ENCODE peak calls at places on chromosomes 13 and 19, in ten cellular contexts. X, P, W, M, Q, T, H, Y, N and J are unnamed samples.

GRCh38 chr19:32976223-32976805 is 4.3 kb downstream of the FAAP24 start:
- DNase-seq in Y (peak; percentile 62), X (peak; percentile 87), H (peak; percentile 80), T (peak; percentile 64), W (peak; percentile 84), P (peak; percentile 81), M (peak; percentile 37), Q (peak; percentile 48), N (peak; percentile 69), J (peak; percentile 70)

GRCh38 chr13:31081316-31081715 is 80.4 kb downstream of the HSPH1 start:
- DNase-seq in H (no peak), M (no peak), Q (no peak), Y (no peak), T (no peak), P (no peak), N (no peak), W (no peak), X (no peak), J (no peak)

GRCh38 chr13:40031031-40031430 is 375.6 kb downstream of the COG6 start:
- DNase-seq in Y (peak; percentile 16), M (peak; percentile 28), Q (no peak), H (peak; percentile 84), P (peak; percentile 91), T (peak; percentile 24), W (no peak), N (no peak), X (no peak), J (no peak)

GRCh38 chr13:59671853-59672252 is 491.9 kb downstream of the DIAPH3 start:
- DNase-seq in P (no peak), Q (no peak), W (no peak), M (no peak), X (no peak), T (no peak), Y (no peak), H (peak; percentile 22), N (no peak), J (no peak)

GRCh38 chr19:46919324-46919723 is 58.5 kb downstream of the ARHGAP35 start:
- DNase-seq in Y (peak; percentile 75), W (peak; percentile 47), X (no peak), Q (no peak), P (peak; percentile 39), H (no peak), T (no peak), M (no peak), N (no peak), J (peak; percentile 53)

GRCh38 chr13:67048084-67048792 is 181.9 kb downstream of the PCDH9 start:
- DNase-seq in P (peak; percentile 94), W (no peak), M (peak; percentile 27), Q (no peak), Y (peak; percentile 93), T (no peak), H (peak; percentile 96), X (peak; percentile 16), N (no peak), J (no peak)

GRCh38 chr19:21423057-21424041 is 26.4 kb downstream of the ZNF493 start:
- DNase-seq in T (no peak), Q (no peak), Y (no peak), H (no peak), X (no peak), N (no peak), W (no peak), M (no peak), P (no peak), J (no peak)

GRCh38 chr19:12647490-12648071 is 19.0 kb downstream of the MAN2B1 start:
- DNase-seq in Y (no peak), P (peak; percentile 51), T (peak; percentile 78), H (peak; percentile 40), X (peak; percentile 92), Q (no peak), N (no peak), M (no peak), W (no peak), J (no peak)

GRCh38 chr19:6586726-6587092 is 4.2 kb downstream of the CD70 start:
- DNase-seq in N (no peak), Y (no peak), P (no peak), H (no peak), T (no peak), W (no peak), Q (no peak), X (no peak), M (no peak), J (no peak)

GRCh38 chr13:99218545-99218944 is 17.9 kb downstream of the UBAC2 start:
- DNase-seq in T (no peak), H (no peak), W (no peak), M (no peak), X (no peak), Y (peak; percentile 31), Q (no peak), N (no peak), P (peak; percentile 42), J (no peak)

GRCh38 chr13:44540761-44541434 is 35.2 kb downstream of the TSC22D1 start:
- DNase-seq in T (no peak), X (no peak), P (no peak), Q (no peak), M (no peak), W (no peak), Y (no peak), N (no peak), H (no peak), J (no peak)